ENCODE peak calls at places on chromosomes 2 and 18, in four cellular contexts. H is mesendoderm, R is tibial artery, P is fibroblast of lung. B is an unnamed sample. For H3K36me3 and H3K4me1, the result is how much of the 10 kb centered on the place peaks cover.

GRCh38 chr2:65637061-65637460 is 204.7 kb upstream of the SPRED2 start:
- DNase-seq in P (peak), H (no peak), R (no peak), B (no peak)

GRCh38 chr2:51014722-51015121 is 17.2 kb downstream of the NRXN1 start:
- DNase-seq in H (no peak), R (no peak), P (no peak), B (no peak)

GRCh38 chr2:61640406-61640805 is 102.2 kb upstream of the XPO1 start:
- DNase-seq in R (no peak), H (peak), P (no peak), B (peak)

GRCh38 chr2:6372317-6372903 is 493.3 kb downstream of the CMPK2 start:
- DNase-seq in H (no peak), P (peak), R (no peak), B (peak)

GRCh38 chr2:119134775-119135174 is 23.8 kb downstream of the C1QL2 start:
- DNase-seq in R (no peak), P (no peak), H (no peak), B (no peak)

GRCh38 chr2:219672406-219672805 is 45.0 kb downstream of the SLC4A3 start:
- DNase-seq in P (no peak), H (no peak), R (no peak), B (no peak)

GRCh38 chr2:172427256-172427989 is at the start of gene ITGA6:
- DNase-seq in R (peak), H (peak), P (peak), B (peak)

GRCh38 chr18:27599202-27599829 is 414.2 kb upstream of the CHST9 start:
- DNase-seq in P (peak), R (no peak), H (peak), B (peak)

GRCh38 chr18:14189858-14190257 is 57.6 kb upstream of the ZNF519 start:
- DNase-seq in H (no peak), R (no peak), P (peak), B (no peak)

GRCh38 chr18:63708650-63709049 is 5.9 kb downstream of the SERPINB11 start:
- DNase-seq in P (peak), H (no peak), R (no peak), B (no peak)

GRCh38 chr2:227671170-227671887 is 4.7 kb downstream of the SCYGR5 start:
- DNase-seq in R (no peak), H (no peak), P (no peak), B (no peak)

GRCh38 chr18:57780318-57781127 is 22.6 kb downstream of the ATP8B1 start:
- DNase-seq in P (peak), H (peak), R (no peak), B (no peak)

GRCh38 chr2:74540291-74540690 is 10.6 kb downstream of the HTRA2 start:
- DNase-seq in R (peak), P (no peak), H (no peak), B (no peak)

GRCh38 chr18:56869189-56869777 is 218.1 kb downstream of the WDR7 start:
- DNase-seq in P (peak), R (no peak), H (peak), B (no peak)

GRCh38 chr2:11434443-11434842 is 31.5 kb downstream of the E2F6 start:
- DNase-seq in H (no peak), R (no peak), P (no peak), B (no peak)

GRCh38 chr2:184468826-184469225 is 129.5 kb upstream of the ZNF804A start:
- DNase-seq in P (no peak), H (no peak), R (no peak), B (no peak)

GRCh38 chr2:8281950-8282857 is 399.7 kb upstream of the ID2 start:
- DNase-seq in H (no peak), R (no peak), P (no peak), B (no peak)
- H3K4me3 ChIP-seq in H (no peak), R (no peak), P (no peak), B (no peak)

GRCh38 chr2:64263315-64263714 is 119.1 kb upstream of the PELI1 start:
- DNase-seq in P (peak), R (no peak), H (no peak), B (peak)

GRCh38 chr2:64260093-64260808 is 116.0 kb upstream of the PELI1 start:
- DNase-seq in H (no peak), R (no peak), P (no peak), B (no peak)

GRCh38 chr2:64262816-64263215 is 118.6 kb upstream of the PELI1 start:
- DNase-seq in R (no peak), H (no peak), P (no peak), B (no peak)

GRCh38 chr2:64260817-64261216 is 116.6 kb upstream of the PELI1 start:
- DNase-seq in P (no peak), H (no peak), R (peak), B (no peak)

DNA sequence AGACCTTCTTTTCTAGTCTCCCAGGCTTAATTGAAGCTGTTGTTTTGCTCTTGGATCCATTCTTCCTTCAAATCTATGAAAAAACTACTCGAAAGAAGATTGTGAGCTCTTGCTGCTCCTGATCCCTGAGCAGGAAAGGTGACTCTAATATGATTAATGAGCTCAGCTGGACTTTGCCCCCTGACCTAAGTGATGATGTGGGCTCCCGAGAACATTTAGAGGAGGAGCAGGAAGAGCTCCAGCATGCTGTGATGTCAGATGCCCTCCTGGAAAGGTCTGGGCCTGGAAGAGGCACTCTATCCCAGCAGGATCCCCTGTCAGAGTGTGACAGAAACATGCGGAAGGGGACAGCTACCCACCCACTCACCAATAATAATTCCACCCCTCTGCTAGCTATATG is 117.8 kb upstream of the PELI1 start:
- DNase-seq in R (no peak), P (no peak), H (no peak), B (peak)
- H3K36me3 ChIP-seq in R (under half), P (under half), H (under half), B (under half)

GRCh38 chr18:9123520-9123919 is 13.1 kb upstream of the ANKRD12 start:
- DNase-seq in H (no peak), P (no peak), R (no peak), B (no peak)
- H3K4me1 ChIP-seq in H (under half), P (under half), R (under half), B (under half)

GRCh38 chr2:70240599-70240998 is 7.8 kb downstream of the TIA1 start:
- DNase-seq in H (no peak), P (no peak), R (no peak), B (no peak)
- H3K4me3 ChIP-seq in H (no peak), P (no peak), R (no peak), B (no peak)

GRCh38 chr18:22830511-22830910 is 102.6 kb upstream of the RBBP8 start:
- DNase-seq in P (no peak), H (no peak), R (no peak), B (no peak)

GRCh38 chr18:22828171-22828570 is 105.0 kb upstream of the RBBP8 start:
- DNase-seq in H (no peak), P (peak), R (no peak), B (no peak)

GRCh38 chr18:22831441-22831904 is 101.7 kb upstream of the RBBP8 start:
- DNase-seq in H (peak), R (no peak), P (peak), B (peak)

GRCh38 chr18:22827741-22828140 is 105.4 kb upstream of the RBBP8 start:
- DNase-seq in P (no peak), H (no peak), R (no peak), B (no peak)

GRCh38 chr18:22829781-22830180 is 103.3 kb upstream of the RBBP8 start:
- DNase-seq in R (no peak), H (peak), P (no peak), B (no peak)
- H3K36me3 ChIP-seq in R (under half), H (under half), P (under half), B (under half)

DNA sequence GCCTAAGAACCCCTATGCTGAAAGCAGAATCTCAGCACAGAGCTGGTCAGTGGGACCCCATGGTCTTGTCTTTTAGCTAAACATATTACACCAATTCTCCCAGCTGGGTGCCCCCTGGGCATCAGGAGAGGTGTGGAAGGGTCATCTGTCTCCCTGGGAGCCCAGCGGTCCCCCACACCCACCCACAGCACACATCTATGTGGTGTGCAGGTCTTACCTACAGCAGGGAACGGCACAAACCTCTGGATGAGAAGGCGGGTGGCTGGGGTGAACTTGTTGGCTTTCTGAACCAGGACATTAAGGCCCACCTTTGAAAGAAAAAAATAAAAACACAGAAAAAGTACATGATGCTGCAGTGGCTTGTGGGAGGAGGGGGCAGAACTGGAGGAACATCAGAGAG is 70.7 kb downstream of the EMX1 start:
- DNase-seq in P (no peak), H (no peak), R (peak), B (no peak)
- H3K4me1 ChIP-seq in P (under half), H (under half), R (under half), B (under half)

B was measured in Caco-2.